ENCODE peak calls at places on chromosome 3, in four cellular contexts. One of them, this sample, is unnamed. For H3K9me3 and H3K4me1, the result is how much of the 10 kb centered on the place peaks cover.

GRCh38 chr3:173287361-173287760 is 110.2 kb upstream of the NLGN1 start:
- DNase-seq in CD8-positive, alpha-beta T cell: no peak
- DNase-seq in endodermal cell: no peak
- DNase-seq in ovary: no peak
- DNase-seq in this sample: no peak

GRCh38 chr3:187197255-187197654 is at the start of gene RTP1:
- DNase-seq in endodermal cell: no peak
- DNase-seq in CD8-positive, alpha-beta T cell: no peak
- DNase-seq in ovary: no peak
- DNase-seq in this sample: no peak

GRCh38 chr3:39933986-39934693 is 124.7 kb downstream of the MYRIP start:
- DNase-seq in CD8-positive, alpha-beta T cell: no peak
- DNase-seq in ovary: no peak
- DNase-seq in endodermal cell: no peak
- DNase-seq in this sample: no peak

GRCh38 chr3:142595951-142596725 is at the start of gene PLS1:
- DNase-seq in endodermal cell: peak
- DNase-seq in ovary: peak
- DNase-seq in CD8-positive, alpha-beta T cell: peak
- DNase-seq in this sample: peak

GRCh38 chr3:187767266-187768032 is 22.2 kb upstream of the BCL6 start:
- DNase-seq in endodermal cell: no peak
- DNase-seq in CD8-positive, alpha-beta T cell: no peak
- DNase-seq in ovary: no peak
- DNase-seq in this sample: no peak

GRCh38 chr3:134655706-134656105 is 4.9 kb upstream of the KY start:
- DNase-seq in endodermal cell: peak
- DNase-seq in CD8-positive, alpha-beta T cell: no peak
- DNase-seq in ovary: no peak
- DNase-seq in this sample: no peak

GRCh38 chr3:55879901-55880331 is 392.8 kb upstream of the WNT5A start:
- DNase-seq in ovary: no peak
- DNase-seq in endodermal cell: no peak
- DNase-seq in CD8-positive, alpha-beta T cell: no peak
- DNase-seq in this sample: no peak

GRCh38 chr3:23726811-23727548 is 78.8 kb upstream of the UBE2E1 start:
- DNase-seq in endodermal cell: no peak
- DNase-seq in ovary: no peak
- DNase-seq in CD8-positive, alpha-beta T cell: no peak
- DNase-seq in this sample: no peak

GRCh38 chr3:111617406-111617805 is 22.3 kb upstream of the ZBED2 start:
- DNase-seq in endodermal cell: no peak
- DNase-seq in ovary: no peak
- DNase-seq in CD8-positive, alpha-beta T cell: no peak
- DNase-seq in this sample: no peak

GRCh38 chr3:135085696-135086436 is 290.8 kb downstream of the EPHB1 start:
- DNase-seq in endodermal cell: no peak
- DNase-seq in CD8-positive, alpha-beta T cell: no peak
- DNase-seq in ovary: no peak
- DNase-seq in this sample: no peak

GRCh38 chr3:13276438-13277129 is 143.5 kb downstream of the NUP210 start:
- DNase-seq in CD8-positive, alpha-beta T cell: no peak
- DNase-seq in ovary: no peak
- DNase-seq in endodermal cell: no peak
- DNase-seq in this sample: no peak

GRCh38 chr3:69541059-69541471 is 155.2 kb upstream of the FRMD4B start:
- DNase-seq in CD8-positive, alpha-beta T cell: no peak
- DNase-seq in endodermal cell: peak
- DNase-seq in ovary: no peak
- DNase-seq in this sample: no peak

GRCh38 chr3:107621465-107621864 is 98.7 kb downstream of the BBX start:
- DNase-seq in endodermal cell: no peak
- DNase-seq in CD8-positive, alpha-beta T cell: no peak
- DNase-seq in ovary: no peak
- DNase-seq in this sample: no peak

GRCh38 chr3:138051946-138052802 is 42.2 kb downstream of the CLDN18 start:
- DNase-seq in ovary: no peak
- DNase-seq in CD8-positive, alpha-beta T cell: no peak
- DNase-seq in endodermal cell: peak
- DNase-seq in this sample: peak

GRCh38 chr3:197802505-197803459 is 11.7 kb downstream of the LRCH3 start:
- DNase-seq in CD8-positive, alpha-beta T cell: no peak
- DNase-seq in ovary: no peak
- DNase-seq in endodermal cell: no peak
- DNase-seq in this sample: no peak

GRCh38 chr3:45923755-45924154 is 19.5 kb upstream of the CXCR6 start:
- DNase-seq in ovary: no peak
- DNase-seq in endodermal cell: no peak
- DNase-seq in CD8-positive, alpha-beta T cell: no peak
- DNase-seq in this sample: no peak

GRCh38 chr3:178137206-178137605 is 399.0 kb upstream of the KCNMB2 start:
- DNase-seq in ovary: no peak
- DNase-seq in CD8-positive, alpha-beta T cell: no peak
- DNase-seq in endodermal cell: no peak
- DNase-seq in this sample: no peak

GRCh38 chr3:97694876-97695275 is 69.7 kb upstream of the ARL6 start:
- DNase-seq in endodermal cell: no peak
- DNase-seq in ovary: no peak
- DNase-seq in CD8-positive, alpha-beta T cell: no peak
- DNase-seq in this sample: no peak

GRCh38 chr3:114929971-114930732 is 216.9 kb downstream of the ZBTB20 start:
- DNase-seq in CD8-positive, alpha-beta T cell: no peak
- DNase-seq in endodermal cell: peak
- DNase-seq in ovary: no peak
- DNase-seq in this sample: no peak

GRCh38 chr3:13019706-13020105 is 53.5 kb downstream of the IQSEC1 start:
- DNase-seq in endodermal cell: no peak
- DNase-seq in ovary: no peak
- DNase-seq in CD8-positive, alpha-beta T cell: no peak
- DNase-seq in this sample: no peak

GRCh38 chr3:135473449-135473848 is 492.1 kb upstream of the PPP2R3A start:
- DNase-seq in ovary: no peak
- DNase-seq in endodermal cell: no peak
- DNase-seq in CD8-positive, alpha-beta T cell: no peak
- DNase-seq in this sample: no peak

GRCh38 chr3:121681792-121682191 is 21.1 kb upstream of the HCLS1 start:
- DNase-seq in endodermal cell: no peak
- DNase-seq in ovary: no peak
- DNase-seq in CD8-positive, alpha-beta T cell: no peak
- DNase-seq in this sample: no peak

GRCh38 chr3:54222318-54222717 is 100.0 kb downstream of the CACNA2D3 start:
- DNase-seq in ovary: no peak
- DNase-seq in endodermal cell: no peak
- DNase-seq in CD8-positive, alpha-beta T cell: no peak
- DNase-seq in this sample: no peak

GRCh38 chr3:148697311-148698189 is at the start of gene AGTR1:
- DNase-seq in endodermal cell: peak
- DNase-seq in CD8-positive, alpha-beta T cell: no peak
- DNase-seq in ovary: peak
- DNase-seq in this sample: peak

GRCh38 chr3:42640129-42640528 is 13.4 kb upstream of the ZBTB47 start:
- DNase-seq in ovary: no peak
- DNase-seq in endodermal cell: no peak
- DNase-seq in CD8-positive, alpha-beta T cell: no peak
- DNase-seq in this sample: no peak

GRCh38 chr3:42638339-42638842 is 15.1 kb upstream of the ZBTB47 start:
- DNase-seq in ovary: no peak
- DNase-seq in CD8-positive, alpha-beta T cell: no peak
- DNase-seq in endodermal cell: no peak
- DNase-seq in this sample: no peak

GRCh38 chr3:42639192-42639591 is 14.3 kb upstream of the ZBTB47 start:
- DNase-seq in endodermal cell: no peak
- DNase-seq in ovary: no peak
- DNase-seq in CD8-positive, alpha-beta T cell: no peak
- DNase-seq in this sample: no peak

GRCh38 chr3:42637001-42637400 is 16.5 kb upstream of the ZBTB47 start:
- DNase-seq in CD8-positive, alpha-beta T cell: no peak
- DNase-seq in ovary: no peak
- DNase-seq in endodermal cell: no peak
- DNase-seq in this sample: no peak

GRCh38 chr3:42640771-42641370 is 12.6 kb upstream of the ZBTB47 start:
- DNase-seq in ovary: no peak
- DNase-seq in CD8-positive, alpha-beta T cell: no peak
- DNase-seq in endodermal cell: no peak
- DNase-seq in this sample: no peak
- TF ChIP-seq CTCF in ovary: no peak
- TF ChIP-seq CTCF in CD8-positive, alpha-beta T cell: no peak
- TF ChIP-seq CTCF in endodermal cell: no peak
- TF ChIP-seq CTCF in this sample: no peak

GRCh38 chr3:683770-684169 is 409.1 kb upstream of the CNTN6 start:
- DNase-seq in CD8-positive, alpha-beta T cell: no peak
- DNase-seq in endodermal cell: no peak
- DNase-seq in ovary: no peak
- DNase-seq in this sample: no peak
- H3K9me3 ChIP-seq in CD8-positive, alpha-beta T cell: under half
- H3K9me3 ChIP-seq in endodermal cell: half or more
- H3K9me3 ChIP-seq in ovary: under half
- H3K9me3 ChIP-seq in this sample: under half

GRCh38 chr3:123380261-123380660 is 68.6 kb downstream of the ADCY5 start:
- DNase-seq in ovary: no peak
- DNase-seq in endodermal cell: peak
- DNase-seq in CD8-positive, alpha-beta T cell: no peak
- DNase-seq in this sample: no peak
- H3K4me1 ChIP-seq in ovary: under half
- H3K4me1 ChIP-seq in endodermal cell: under half
- H3K4me1 ChIP-seq in CD8-positive, alpha-beta T cell: under half
- H3K4me1 ChIP-seq in this sample: under half

DNA sequence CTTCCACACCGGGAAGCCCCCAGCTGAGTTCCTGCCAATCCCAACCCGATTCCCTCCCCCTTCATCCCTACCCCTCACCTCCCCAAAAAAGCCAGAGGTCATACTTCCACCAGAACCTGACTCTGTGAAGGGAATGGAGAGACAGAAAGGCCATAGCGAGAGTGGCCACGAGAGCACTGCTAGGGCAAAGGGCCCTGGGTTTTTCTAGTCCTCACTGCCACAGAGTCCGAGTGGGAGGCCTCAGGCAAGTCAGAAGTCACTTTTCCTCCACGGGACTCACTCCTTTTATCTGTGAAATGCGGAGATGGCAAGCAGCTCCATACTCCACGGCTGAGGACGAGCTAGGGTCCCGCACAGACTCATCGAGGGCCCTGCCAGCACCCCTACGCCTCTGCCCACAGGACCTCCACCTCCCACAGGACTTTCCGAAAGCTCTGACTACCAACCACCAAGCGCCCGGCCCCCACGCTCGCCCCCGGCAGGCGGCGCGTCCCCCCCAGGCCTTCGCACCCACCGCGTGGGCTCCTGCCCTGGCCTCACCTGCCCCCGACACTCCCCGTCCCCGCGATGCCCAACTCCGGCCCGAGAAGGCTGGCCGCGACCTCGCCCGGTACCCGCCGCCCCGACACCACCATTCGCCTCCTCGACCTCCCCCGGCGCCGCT is 794 bp downstream of the ATP13A3 start:
- DNase-seq in ovary: peak
- DNase-seq in endodermal cell: peak
- DNase-seq in CD8-positive, alpha-beta T cell: peak
- DNase-seq in this sample: peak
- TF ChIP-seq CTCF in ovary: peak
- TF ChIP-seq CTCF in endodermal cell: peak
- TF ChIP-seq CTCF in CD8-positive, alpha-beta T cell: no peak
- TF ChIP-seq CTCF in this sample: peak